ENCODE peak calls at places on chromosomes 13 and 19, in seven cellular contexts. W is ascending aorta, E is K562, U is tibial artery, B is uterus, G is SK-N-SH, T is cardiac muscle cell. O is an unnamed sample.

GRCh38 chr13:113562866-113563265 is 21.7 kb upstream of the TFDP1 start:
- DNase-seq in W (no peak), E (no peak), U (no peak), B (no peak), G (no peak), T (no peak), O (no peak)

GRCh38 chr19:41198559-41198958 is 5.5 kb downstream of the CYP2S1 start:
- DNase-seq in W (no peak), E (no peak), U (no peak), B (no peak), G (no peak), T (no peak), O (no peak)

GRCh38 chr19:32489971-32490370 is 84.4 kb downstream of the DPY19L3 start:
- DNase-seq in W (no peak), E (no peak), U (no peak), B (no peak), G (no peak), T (no peak), O (no peak)

GRCh38 chr19:37304190-37304883 is 66.6 kb upstream of the ZNF527 start:
- DNase-seq in W (no peak), E (peak), U (no peak), B (peak), G (peak), T (peak), O (no peak)

GRCh38 chr19:19628499-19629134 is 597 bp upstream of the LPAR2 start:
- DNase-seq in W (no peak), E (no peak), U (no peak), B (no peak), G (peak), T (peak), O (peak)

GRCh38 chr13:66069570-66069969 is 1160.6 kb downstream of the PCDH9 start:
- DNase-seq in W (no peak), E (peak), U (no peak), B (no peak), G (no peak), T (peak), O (no peak)

GRCh38 chr13:48069573-48069972 is 25.3 kb downstream of the MED4 start:
- DNase-seq in W (no peak), E (no peak), U (no peak), B (no peak), G (no peak), T (no peak), O (no peak)

GRCh38 chr13:113845723-113846638 is 17.9 kb downstream of the GAS6 start:
- DNase-seq in W (peak), E (no peak), U (no peak), B (peak), G (no peak), T (no peak), O (no peak)

GRCh38 chr19:50361290-50362029 is 4.0 kb downstream of the NAPSA start:
- DNase-seq in W (no peak), E (peak), U (no peak), B (no peak), G (no peak), T (no peak), O (no peak)

GRCh38 chr19:50359432-50359818 is 6.0 kb downstream of the NAPSA start:
- DNase-seq in W (no peak), E (no peak), U (no peak), B (no peak), G (no peak), T (no peak), O (peak)

GRCh38 chr19:50362030-50362412 is 3.4 kb downstream of the NAPSA start:
- DNase-seq in W (no peak), E (no peak), U (no peak), B (no peak), G (no peak), T (no peak), O (no peak)

GRCh38 chr19:50365434-50366306 is at the start of gene NAPSA:
- DNase-seq in W (no peak), E (no peak), U (no peak), B (no peak), G (no peak), T (no peak), O (peak)

DNA sequence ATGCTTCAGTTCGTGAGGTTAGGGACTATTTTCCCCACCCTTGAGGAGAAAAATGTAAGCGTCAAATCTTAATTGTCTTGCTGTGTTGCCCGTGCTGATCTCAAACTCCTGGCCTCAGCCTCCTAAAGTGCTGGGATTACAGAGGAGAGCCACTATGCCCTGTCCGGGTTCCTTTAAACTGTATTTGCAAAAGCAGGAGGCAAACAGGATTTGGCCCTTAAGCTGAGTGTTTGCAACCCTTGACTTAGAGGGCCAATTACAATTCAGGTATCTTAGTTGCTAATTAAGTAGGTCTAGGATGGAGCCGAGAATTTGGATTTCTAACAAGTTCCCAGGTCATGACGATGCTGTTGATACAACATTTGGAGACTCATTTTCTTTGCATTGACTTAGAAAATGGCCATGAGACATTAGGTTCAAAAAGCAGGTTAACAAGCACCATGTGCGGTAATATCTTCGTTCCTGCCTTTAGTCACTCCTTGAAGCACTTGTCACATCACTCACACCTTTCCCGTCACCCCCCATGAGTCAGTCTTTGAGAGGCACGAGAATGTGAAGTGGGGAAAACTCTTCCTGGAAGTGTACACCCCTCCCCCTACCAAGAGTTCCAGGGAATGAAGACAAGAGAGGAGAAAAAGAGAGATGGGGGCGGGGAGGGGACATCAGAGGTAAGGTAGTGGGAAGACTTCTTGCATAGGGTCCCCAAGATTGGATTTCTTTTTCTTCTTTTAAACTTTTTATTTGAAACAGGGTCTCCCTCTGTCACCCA is 2.6 kb downstream of the NAPSA start:
- DNase-seq in W (no peak), E (peak), U (no peak), B (no peak), G (no peak), T (peak), O (no peak)
- TF ChIP-seq CTCF in W (no peak), E (no peak), U (no peak), B (no peak), G (no peak), T (no peak), O (no peak)

GRCh38 chr19:3470500-3471128 is 9.7 kb downstream of the SMIM24 start:
- DNase-seq in W (no peak), E (no peak), U (no peak), B (no peak), G (peak), T (no peak), O (no peak)
- H3K27ac ChIP-seq in W (peak), E (no peak), U (peak), B (peak), G (no peak), T (no peak), O (no peak)

GRCh38 chr19:29785955-29786589 is 25.7 kb upstream of the CCNE1 start:
- DNase-seq in W (no peak), E (peak), U (no peak), B (no peak), G (no peak), T (no peak), O (peak)

GRCh38 chr19:29783627-29784190 is 28.1 kb upstream of the CCNE1 start:
- DNase-seq in W (no peak), E (no peak), U (no peak), B (no peak), G (no peak), T (no peak), O (no peak)

GRCh38 chr19:29784598-29785223 is 27.1 kb upstream of the CCNE1 start:
- DNase-seq in W (no peak), E (no peak), U (no peak), B (no peak), G (no peak), T (no peak), O (no peak)

GRCh38 chr19:29781582-29782580 is 29.9 kb upstream of the CCNE1 start:
- DNase-seq in W (no peak), E (no peak), U (no peak), B (no peak), G (no peak), T (no peak), O (peak)

GRCh38 chr19:29785360-29785759 is 26.4 kb upstream of the CCNE1 start:
- DNase-seq in W (no peak), E (no peak), U (no peak), B (no peak), G (no peak), T (no peak), O (no peak)
- TF ChIP-seq CTCF in W (no peak), E (no peak), U (no peak), B (no peak), G (no peak), T (no peak), O (no peak)

DNA sequence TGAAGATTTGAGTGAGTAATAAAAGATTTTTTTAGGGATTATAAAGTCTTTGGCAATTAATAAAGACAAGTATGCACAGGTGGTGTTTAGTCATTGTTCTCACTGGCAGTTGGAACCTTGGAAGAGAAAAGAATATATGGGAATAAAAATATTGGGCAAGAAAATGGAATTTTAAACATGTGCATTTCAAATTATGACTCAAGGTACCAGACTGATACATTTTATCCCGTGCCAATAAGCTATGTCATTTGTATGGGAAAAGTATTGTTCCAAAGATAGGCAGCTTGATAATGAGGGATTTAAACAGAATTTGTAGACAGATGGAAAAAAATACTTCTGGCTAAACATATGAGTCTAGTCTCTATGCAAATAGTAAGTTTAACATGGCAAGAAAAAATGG is 169.6 kb upstream of the UFM1 start:
- DNase-seq in W (no peak), E (no peak), U (no peak), B (no peak), G (no peak), T (no peak), O (no peak)
- H3K27ac ChIP-seq in W (no peak), E (no peak), U (no peak), B (no peak), G (no peak), T (no peak), O (no peak)

GRCh38 chr13:101305981-101306411 is 110.3 kb downstream of the NALCN start:
- DNase-seq in W (no peak), E (no peak), U (no peak), B (no peak), G (peak), T (no peak), O (peak)
- TF ChIP-seq CTCF in W (no peak), E (no peak), U (no peak), B (no peak), G (no peak), T (no peak), O (no peak)

GRCh38 chr19:13859361-13859880 is 17.5 kb upstream of the NANOS3 start:
- DNase-seq in W (no peak), E (no peak), U (no peak), B (no peak), G (peak), T (no peak), O (no peak)
- H3K27ac ChIP-seq in W (no peak), E (no peak), U (no peak), B (no peak), G (peak), T (no peak), O (no peak)

DNA sequence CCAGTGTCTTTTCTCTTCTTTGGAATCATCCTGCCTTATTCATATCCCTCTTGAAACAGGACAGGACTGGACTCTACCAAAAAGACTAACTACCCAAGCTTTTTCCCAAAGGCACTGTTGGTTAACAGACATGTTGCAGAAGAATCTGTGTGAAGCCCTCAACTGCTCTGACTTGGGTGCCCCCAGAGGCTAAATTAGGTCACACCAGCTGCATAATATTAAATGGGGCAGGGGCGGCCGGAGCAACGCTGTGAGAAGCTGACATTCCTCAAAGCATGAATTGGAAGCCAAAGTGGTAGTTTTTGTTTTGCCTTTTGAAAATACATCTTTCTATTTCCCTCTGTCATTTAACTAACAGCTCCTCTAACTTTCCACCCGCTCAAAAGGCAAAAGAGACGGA is 185.9 kb downstream of the LHFPL6 start:
- DNase-seq in W (no peak), E (no peak), U (no peak), B (no peak), G (peak), T (peak), O (no peak)
- TF ChIP-seq CTCF in W (peak), E (no peak), U (no peak), B (no peak), G (peak), T (peak), O (no peak)

GRCh38 chr13:52411629-52412028 is 5.7 kb upstream of the THSD1 start:
- DNase-seq in W (no peak), E (no peak), U (no peak), B (no peak), G (no peak), T (no peak), O (no peak)

GRCh38 chr13:52414963-52415362 is 9.0 kb upstream of the THSD1 start:
- DNase-seq in W (no peak), E (no peak), U (no peak), B (no peak), G (no peak), T (no peak), O (no peak)

GRCh38 chr13:52406629-52407028 is 657 bp upstream of the THSD1 start:
- DNase-seq in W (no peak), E (no peak), U (no peak), B (no peak), G (no peak), T (no peak), O (no peak)

GRCh38 chr13:52414051-52414450 is 8.1 kb upstream of the THSD1 start:
- DNase-seq in W (no peak), E (no peak), U (no peak), B (no peak), G (no peak), T (no peak), O (no peak)

GRCh38 chr13:52412128-52412527 is 6.2 kb upstream of the THSD1 start:
- DNase-seq in W (no peak), E (no peak), U (no peak), B (no peak), G (no peak), T (no peak), O (no peak)
- H3K27ac ChIP-seq in W (no peak), E (no peak), U (no peak), B (no peak), G (peak), T (no peak), O (no peak)

GRCh38 chr19:377801-378581 is 31.0 kb downstream of the C2CD4C start:
- DNase-seq in W (peak), E (no peak), U (no peak), B (no peak), G (peak), T (no peak), O (no peak)
- TF ChIP-seq CTCF in W (no peak), E (peak), U (no peak), B (peak), G (no peak), T (no peak), O (no peak)

GRCh38 chr19:55648657-55649578 is 906 bp downstream of the CCDC106 start:
- DNase-seq in W (no peak), E (peak), U (no peak), B (no peak), G (peak), T (no peak), O (peak)
- H3K27ac ChIP-seq in W (peak), E (peak), U (peak), B (peak), G (no peak), T (peak), O (peak)